ENCODE peak calls at places on chromosomes 7 and 10, in eight cellular contexts. One of them, this sample, is unnamed.

GRCh38 chr7:32506266-32507054 is 11.2 kb downstream of the AVL9 start:
- DNase-seq in right lobe of liver: no peak
- DNase-seq in SW480: peak
- DNase-seq in suprapubic skin: no peak
- DNase-seq in mucosa of gallbladder: no peak
- DNase-seq in C1 segment of cervical spinal cord: no peak
- DNase-seq in glomerular endothelial cell: no peak
- DNase-seq in D341Med: no peak
- DNase-seq in this sample: peak

GRCh38 chr10:116274141-116274861 is 1.3 kb upstream of the GFRA1 start:
- DNase-seq in glomerular endothelial cell: no peak
- DNase-seq in right lobe of liver: peak
- DNase-seq in C1 segment of cervical spinal cord: no peak
- DNase-seq in suprapubic skin: peak
- DNase-seq in D341Med: peak
- DNase-seq in mucosa of gallbladder: no peak
- DNase-seq in SW480: no peak
- DNase-seq in this sample: no peak

GRCh38 chr10:44715081-44715480 is 196.1 kb upstream of the TMEM72 start:
- DNase-seq in mucosa of gallbladder: no peak
- DNase-seq in C1 segment of cervical spinal cord: no peak
- DNase-seq in suprapubic skin: no peak
- DNase-seq in right lobe of liver: no peak
- DNase-seq in D341Med: no peak
- DNase-seq in glomerular endothelial cell: no peak
- DNase-seq in SW480: no peak
- DNase-seq in this sample: peak

GRCh38 chr7:131370523-131370968 is 42.9 kb downstream of the MKLN1 start:
- DNase-seq in glomerular endothelial cell: no peak
- DNase-seq in mucosa of gallbladder: no peak
- DNase-seq in D341Med: no peak
- DNase-seq in SW480: peak
- DNase-seq in suprapubic skin: no peak
- DNase-seq in right lobe of liver: no peak
- DNase-seq in C1 segment of cervical spinal cord: no peak
- DNase-seq in this sample: no peak

GRCh38 chr10:94991243-94991888 is 52.9 kb downstream of the CYP2C9 start:
- DNase-seq in D341Med: no peak
- DNase-seq in right lobe of liver: peak
- DNase-seq in SW480: peak
- DNase-seq in C1 segment of cervical spinal cord: no peak
- DNase-seq in suprapubic skin: no peak
- DNase-seq in glomerular endothelial cell: no peak
- DNase-seq in mucosa of gallbladder: peak
- DNase-seq in this sample: no peak

GRCh38 chr7:150937848-150938561 is 40.1 kb downstream of the KCNH2 start:
- DNase-seq in glomerular endothelial cell: no peak
- DNase-seq in SW480: no peak
- DNase-seq in right lobe of liver: no peak
- DNase-seq in C1 segment of cervical spinal cord: no peak
- DNase-seq in mucosa of gallbladder: no peak
- DNase-seq in suprapubic skin: peak
- DNase-seq in D341Med: peak
- DNase-seq in this sample: peak

GRCh38 chr7:98472391-98473002 is 71.6 kb upstream of the BAIAP2L1 start:
- DNase-seq in SW480: no peak
- DNase-seq in C1 segment of cervical spinal cord: no peak
- DNase-seq in glomerular endothelial cell: no peak
- DNase-seq in right lobe of liver: no peak
- DNase-seq in mucosa of gallbladder: no peak
- DNase-seq in D341Med: peak
- DNase-seq in suprapubic skin: no peak
- DNase-seq in this sample: no peak

GRCh38 chr7:118478931-118479330 is 254.4 kb downstream of the ANKRD7 start:
- DNase-seq in D341Med: no peak
- DNase-seq in mucosa of gallbladder: no peak
- DNase-seq in C1 segment of cervical spinal cord: no peak
- DNase-seq in glomerular endothelial cell: no peak
- DNase-seq in SW480: no peak
- DNase-seq in right lobe of liver: no peak
- DNase-seq in suprapubic skin: no peak
- DNase-seq in this sample: no peak

GRCh38 chr10:100341953-100342626 is 4.9 kb upstream of the SCD start:
- DNase-seq in right lobe of liver: peak
- DNase-seq in D341Med: peak
- DNase-seq in glomerular endothelial cell: no peak
- DNase-seq in SW480: peak
- DNase-seq in mucosa of gallbladder: peak
- DNase-seq in C1 segment of cervical spinal cord: peak
- DNase-seq in suprapubic skin: no peak
- DNase-seq in this sample: no peak

GRCh38 chr7:130274983-130275649 is 8.5 kb downstream of the CPA2 start:
- DNase-seq in right lobe of liver: no peak
- DNase-seq in C1 segment of cervical spinal cord: no peak
- DNase-seq in SW480: no peak
- DNase-seq in glomerular endothelial cell: no peak
- DNase-seq in suprapubic skin: no peak
- DNase-seq in mucosa of gallbladder: no peak
- DNase-seq in D341Med: no peak
- DNase-seq in this sample: no peak

GRCh38 chr10:15416034-15416433 is 44.9 kb upstream of the FAM171A1 start:
- DNase-seq in suprapubic skin: no peak
- DNase-seq in right lobe of liver: no peak
- DNase-seq in SW480: no peak
- DNase-seq in D341Med: no peak
- DNase-seq in C1 segment of cervical spinal cord: no peak
- DNase-seq in glomerular endothelial cell: no peak
- DNase-seq in mucosa of gallbladder: no peak
- DNase-seq in this sample: no peak

GRCh38 chr10:52542891-52543290 is 228.8 kb downstream of the DKK1 start:
- DNase-seq in glomerular endothelial cell: no peak
- DNase-seq in C1 segment of cervical spinal cord: no peak
- DNase-seq in SW480: no peak
- DNase-seq in D341Med: no peak
- DNase-seq in suprapubic skin: no peak
- DNase-seq in mucosa of gallbladder: no peak
- DNase-seq in right lobe of liver: no peak
- DNase-seq in this sample: no peak

GRCh38 chr7:70775570-70776156 is 356.3 kb upstream of the GALNT17 start:
- DNase-seq in mucosa of gallbladder: no peak
- DNase-seq in D341Med: no peak
- DNase-seq in glomerular endothelial cell: no peak
- DNase-seq in SW480: peak
- DNase-seq in right lobe of liver: no peak
- DNase-seq in suprapubic skin: no peak
- DNase-seq in C1 segment of cervical spinal cord: no peak
- DNase-seq in this sample: no peak

This sample was measured in BJ.